ENCODE peak calls at places on chromosome 5, in ten cellular contexts. One of them, this sample, is unnamed.

GRCh38 chr5:24347206-24347605 is 297.6 kb downstream of the CDH10 start:
- DNase-seq in T-helper 1 cell: no peak
- DNase-seq in iPS DF 19.7: no peak
- DNase-seq in smooth muscle cell of the brain vasculature: no peak
- DNase-seq in T-helper 17 cell: no peak
- DNase-seq in NCI-H748 treated with DMSO at 0.1 percent for 48 hours: no peak
- DNase-seq in NB4: no peak
- DNase-seq in T-cell: no peak
- DNase-seq in stimulated activated CD4-positive, alpha-beta T cell treated with anti-CD3 and anti-CD28 coated beads, Interleukin-15, amount 100 ng/mL, for 24 hours: no peak
- DNase-seq in astrocyte of the spinal cord: no peak
- DNase-seq in this sample: no peak

GRCh38 chr5:169786219-169786618 is 149.1 kb downstream of the DOCK2 start:
- DNase-seq in T-helper 1 cell: no peak
- DNase-seq in iPS DF 19.7: no peak
- DNase-seq in smooth muscle cell of the brain vasculature: no peak
- DNase-seq in T-helper 17 cell: no peak
- DNase-seq in NCI-H748 treated with DMSO at 0.1 percent for 48 hours: no peak
- DNase-seq in NB4: no peak
- DNase-seq in T-cell: no peak
- DNase-seq in stimulated activated CD4-positive, alpha-beta T cell treated with anti-CD3 and anti-CD28 coated beads, Interleukin-15, amount 100 ng/mL, for 24 hours: no peak
- DNase-seq in astrocyte of the spinal cord: no peak
- DNase-seq in this sample: no peak

GRCh38 chr5:5494489-5495402 is 72.3 kb downstream of the ICE1 start:
- DNase-seq in T-helper 1 cell: peak; percentile 84
- DNase-seq in iPS DF 19.7: peak; percentile 52
- DNase-seq in smooth muscle cell of the brain vasculature: no peak
- DNase-seq in T-helper 17 cell: peak; percentile 85
- DNase-seq in NCI-H748 treated with DMSO at 0.1 percent for 48 hours: peak; percentile 31
- DNase-seq in NB4: peak; percentile 57
- DNase-seq in T-cell: peak; percentile 86
- DNase-seq in stimulated activated CD4-positive, alpha-beta T cell treated with anti-CD3 and anti-CD28 coated beads, Interleukin-15, amount 100 ng/mL, for 24 hours: peak; percentile 86
- DNase-seq in astrocyte of the spinal cord: peak; percentile 47
- DNase-seq in this sample: peak; percentile 88

GRCh38 chr5:73484511-73484910 is 13.7 kb upstream of the BTF3 start:
- DNase-seq in T-helper 1 cell: no peak
- DNase-seq in iPS DF 19.7: no peak
- DNase-seq in smooth muscle cell of the brain vasculature: no peak
- DNase-seq in T-helper 17 cell: no peak
- DNase-seq in NCI-H748 treated with DMSO at 0.1 percent for 48 hours: no peak
- DNase-seq in NB4: no peak
- DNase-seq in T-cell: no peak
- DNase-seq in stimulated activated CD4-positive, alpha-beta T cell treated with anti-CD3 and anti-CD28 coated beads, Interleukin-15, amount 100 ng/mL, for 24 hours: no peak
- DNase-seq in astrocyte of the spinal cord: no peak
- DNase-seq in this sample: no peak

GRCh38 chr5:73743161-73743560 is 117.2 kb downstream of the ARHGEF28 start:
- DNase-seq in T-helper 1 cell: no peak
- DNase-seq in iPS DF 19.7: no peak
- DNase-seq in smooth muscle cell of the brain vasculature: no peak
- DNase-seq in T-helper 17 cell: no peak
- DNase-seq in NCI-H748 treated with DMSO at 0.1 percent for 48 hours: no peak
- DNase-seq in NB4: no peak
- DNase-seq in T-cell: no peak
- DNase-seq in stimulated activated CD4-positive, alpha-beta T cell treated with anti-CD3 and anti-CD28 coated beads, Interleukin-15, amount 100 ng/mL, for 24 hours: no peak
- DNase-seq in astrocyte of the spinal cord: no peak
- DNase-seq in this sample: no peak

GRCh38 chr5:134138416-134139376 is 24.2 kb downstream of the TCF7 start:
- DNase-seq in T-helper 1 cell: no peak
- DNase-seq in iPS DF 19.7: no peak
- DNase-seq in smooth muscle cell of the brain vasculature: no peak
- DNase-seq in T-helper 17 cell: no peak
- DNase-seq in NCI-H748 treated with DMSO at 0.1 percent for 48 hours: no peak
- DNase-seq in NB4: no peak
- DNase-seq in T-cell: no peak
- DNase-seq in stimulated activated CD4-positive, alpha-beta T cell treated with anti-CD3 and anti-CD28 coated beads, Interleukin-15, amount 100 ng/mL, for 24 hours: peak; percentile 84
- DNase-seq in astrocyte of the spinal cord: peak; percentile 53
- DNase-seq in this sample: peak; percentile 60

GRCh38 chr5:151745071-151745705 is 13.2 kb downstream of the ATOX1 start:
- DNase-seq in T-helper 1 cell: no peak
- DNase-seq in iPS DF 19.7: no peak
- DNase-seq in smooth muscle cell of the brain vasculature: peak; percentile 56
- DNase-seq in T-helper 17 cell: no peak
- DNase-seq in NCI-H748 treated with DMSO at 0.1 percent for 48 hours: no peak
- DNase-seq in NB4: no peak
- DNase-seq in T-cell: no peak
- DNase-seq in stimulated activated CD4-positive, alpha-beta T cell treated with anti-CD3 and anti-CD28 coated beads, Interleukin-15, amount 100 ng/mL, for 24 hours: peak; percentile 38
- DNase-seq in astrocyte of the spinal cord: peak; percentile 90
- DNase-seq in this sample: peak; percentile 56

GRCh38 chr5:160359816-160360215 is 10.6 kb downstream of the C1QTNF2 start:
- DNase-seq in T-helper 1 cell: no peak
- DNase-seq in iPS DF 19.7: no peak
- DNase-seq in smooth muscle cell of the brain vasculature: no peak
- DNase-seq in T-helper 17 cell: no peak
- DNase-seq in NCI-H748 treated with DMSO at 0.1 percent for 48 hours: no peak
- DNase-seq in NB4: no peak
- DNase-seq in T-cell: no peak
- DNase-seq in stimulated activated CD4-positive, alpha-beta T cell treated with anti-CD3 and anti-CD28 coated beads, Interleukin-15, amount 100 ng/mL, for 24 hours: no peak
- DNase-seq in astrocyte of the spinal cord: no peak
- DNase-seq in this sample: no peak

GRCh38 chr5:95884511-95884910 is 62.0 kb upstream of the GLRX start:
- DNase-seq in T-helper 1 cell: no peak
- DNase-seq in iPS DF 19.7: no peak
- DNase-seq in smooth muscle cell of the brain vasculature: no peak
- DNase-seq in T-helper 17 cell: no peak
- DNase-seq in NCI-H748 treated with DMSO at 0.1 percent for 48 hours: no peak
- DNase-seq in NB4: peak; percentile 10
- DNase-seq in T-cell: no peak
- DNase-seq in stimulated activated CD4-positive, alpha-beta T cell treated with anti-CD3 and anti-CD28 coated beads, Interleukin-15, amount 100 ng/mL, for 24 hours: no peak
- DNase-seq in astrocyte of the spinal cord: no peak
- DNase-seq in this sample: no peak

GRCh38 chr5:129460951-129461815 is 1.1 kb downstream of the ADAMTS19 start:
- DNase-seq in T-helper 1 cell: no peak
- DNase-seq in iPS DF 19.7: no peak
- DNase-seq in smooth muscle cell of the brain vasculature: no peak
- DNase-seq in T-helper 17 cell: no peak
- DNase-seq in NCI-H748 treated with DMSO at 0.1 percent for 48 hours: no peak
- DNase-seq in NB4: no peak
- DNase-seq in T-cell: no peak
- DNase-seq in stimulated activated CD4-positive, alpha-beta T cell treated with anti-CD3 and anti-CD28 coated beads, Interleukin-15, amount 100 ng/mL, for 24 hours: peak; percentile 43
- DNase-seq in astrocyte of the spinal cord: peak; percentile 16
- DNase-seq in this sample: peak; percentile 26

GRCh38 chr5:141560725-141561483 is 57.9 kb downstream of the DIAPH1 start:
- DNase-seq in T-helper 1 cell: no peak
- DNase-seq in iPS DF 19.7: peak; percentile 97
- DNase-seq in smooth muscle cell of the brain vasculature: peak; percentile 94
- DNase-seq in T-helper 17 cell: no peak
- DNase-seq in NCI-H748 treated with DMSO at 0.1 percent for 48 hours: peak; percentile 98
- DNase-seq in NB4: no peak
- DNase-seq in T-cell: no peak
- DNase-seq in stimulated activated CD4-positive, alpha-beta T cell treated with anti-CD3 and anti-CD28 coated beads, Interleukin-15, amount 100 ng/mL, for 24 hours: no peak
- DNase-seq in astrocyte of the spinal cord: peak; percentile 99
- DNase-seq in this sample: no peak

GRCh38 chr5:38420691-38421395 is 135.6 kb downstream of the LIFR start:
- DNase-seq in T-helper 1 cell: no peak
- DNase-seq in iPS DF 19.7: no peak
- DNase-seq in smooth muscle cell of the brain vasculature: peak; percentile 52
- DNase-seq in T-helper 17 cell: no peak
- DNase-seq in NCI-H748 treated with DMSO at 0.1 percent for 48 hours: peak; percentile 74
- DNase-seq in NB4: peak; percentile 57
- DNase-seq in T-cell: peak; percentile 11
- DNase-seq in stimulated activated CD4-positive, alpha-beta T cell treated with anti-CD3 and anti-CD28 coated beads, Interleukin-15, amount 100 ng/mL, for 24 hours: peak; percentile 48
- DNase-seq in astrocyte of the spinal cord: peak; percentile 69
- DNase-seq in this sample: peak; percentile 47

GRCh38 chr5:166883016-166883415 is 1408.4 kb upstream of the WWC1 start:
- DNase-seq in T-helper 1 cell: no peak
- DNase-seq in iPS DF 19.7: peak; percentile 64
- DNase-seq in smooth muscle cell of the brain vasculature: no peak
- DNase-seq in T-helper 17 cell: no peak
- DNase-seq in NCI-H748 treated with DMSO at 0.1 percent for 48 hours: no peak
- DNase-seq in NB4: no peak
- DNase-seq in T-cell: no peak
- DNase-seq in stimulated activated CD4-positive, alpha-beta T cell treated with anti-CD3 and anti-CD28 coated beads, Interleukin-15, amount 100 ng/mL, for 24 hours: no peak
- DNase-seq in astrocyte of the spinal cord: peak; percentile 12
- DNase-seq in this sample: no peak

GRCh38 chr5:144142030-144142825 is 28.2 kb downstream of the YIPF5 start:
- DNase-seq in T-helper 1 cell: no peak
- DNase-seq in iPS DF 19.7: no peak
- DNase-seq in smooth muscle cell of the brain vasculature: peak; percentile 10
- DNase-seq in T-helper 17 cell: no peak
- DNase-seq in NCI-H748 treated with DMSO at 0.1 percent for 48 hours: peak; percentile 21
- DNase-seq in NB4: peak; percentile 59
- DNase-seq in T-cell: no peak
- DNase-seq in stimulated activated CD4-positive, alpha-beta T cell treated with anti-CD3 and anti-CD28 coated beads, Interleukin-15, amount 100 ng/mL, for 24 hours: no peak
- DNase-seq in astrocyte of the spinal cord: peak; percentile 60
- DNase-seq in this sample: no peak

GRCh38 chr5:86596476-86596875 is 21.3 kb upstream of the COX7C start:
- DNase-seq in T-helper 1 cell: no peak
- DNase-seq in iPS DF 19.7: no peak
- DNase-seq in smooth muscle cell of the brain vasculature: no peak
- DNase-seq in T-helper 17 cell: no peak
- DNase-seq in NCI-H748 treated with DMSO at 0.1 percent for 48 hours: no peak
- DNase-seq in NB4: no peak
- DNase-seq in T-cell: no peak
- DNase-seq in stimulated activated CD4-positive, alpha-beta T cell treated with anti-CD3 and anti-CD28 coated beads, Interleukin-15, amount 100 ng/mL, for 24 hours: no peak
- DNase-seq in astrocyte of the spinal cord: no peak
- DNase-seq in this sample: no peak

GRCh38 chr5:65482727-65483473 is 1.2 kb upstream of the ADAMTS6 start:
- DNase-seq in T-helper 1 cell: no peak
- DNase-seq in iPS DF 19.7: peak; percentile 25
- DNase-seq in smooth muscle cell of the brain vasculature: peak; percentile 64
- DNase-seq in T-helper 17 cell: no peak
- DNase-seq in NCI-H748 treated with DMSO at 0.1 percent for 48 hours: peak; percentile 44
- DNase-seq in NB4: peak; percentile 38
- DNase-seq in T-cell: no peak
- DNase-seq in stimulated activated CD4-positive, alpha-beta T cell treated with anti-CD3 and anti-CD28 coated beads, Interleukin-15, amount 100 ng/mL, for 24 hours: peak; percentile 8
- DNase-seq in astrocyte of the spinal cord: peak; percentile 86
- DNase-seq in this sample: peak; percentile 42

GRCh38 chr5:158390556-158390955 is 531.6 kb upstream of the CLINT1 start:
- DNase-seq in T-helper 1 cell: no peak
- DNase-seq in iPS DF 19.7: no peak
- DNase-seq in smooth muscle cell of the brain vasculature: no peak
- DNase-seq in T-helper 17 cell: no peak
- DNase-seq in NCI-H748 treated with DMSO at 0.1 percent for 48 hours: no peak
- DNase-seq in NB4: peak; percentile 87
- DNase-seq in T-cell: no peak
- DNase-seq in stimulated activated CD4-positive, alpha-beta T cell treated with anti-CD3 and anti-CD28 coated beads, Interleukin-15, amount 100 ng/mL, for 24 hours: no peak
- DNase-seq in astrocyte of the spinal cord: peak; percentile 61
- DNase-seq in this sample: no peak

GRCh38 chr5:11050596-11051304 is 289.7 kb upstream of the DAP start:
- DNase-seq in T-helper 1 cell: no peak
- DNase-seq in iPS DF 19.7: no peak
- DNase-seq in smooth muscle cell of the brain vasculature: no peak
- DNase-seq in T-helper 17 cell: no peak
- DNase-seq in NCI-H748 treated with DMSO at 0.1 percent for 48 hours: no peak
- DNase-seq in NB4: peak; percentile 49
- DNase-seq in T-cell: no peak
- DNase-seq in stimulated activated CD4-positive, alpha-beta T cell treated with anti-CD3 and anti-CD28 coated beads, Interleukin-15, amount 100 ng/mL, for 24 hours: no peak
- DNase-seq in astrocyte of the spinal cord: no peak
- DNase-seq in this sample: no peak

GRCh38 chr5:88117546-88117945 is 151.1 kb downstream of the TMEM161B start:
- DNase-seq in T-helper 1 cell: no peak
- DNase-seq in iPS DF 19.7: no peak
- DNase-seq in smooth muscle cell of the brain vasculature: no peak
- DNase-seq in T-helper 17 cell: no peak
- DNase-seq in NCI-H748 treated with DMSO at 0.1 percent for 48 hours: no peak
- DNase-seq in NB4: no peak
- DNase-seq in T-cell: no peak
- DNase-seq in stimulated activated CD4-positive, alpha-beta T cell treated with anti-CD3 and anti-CD28 coated beads, Interleukin-15, amount 100 ng/mL, for 24 hours: no peak
- DNase-seq in astrocyte of the spinal cord: no peak
- DNase-seq in this sample: no peak

GRCh38 chr5:14246350-14247053 is 103.4 kb downstream of the TRIO start:
- DNase-seq in T-helper 1 cell: no peak
- DNase-seq in iPS DF 19.7: no peak
- DNase-seq in smooth muscle cell of the brain vasculature: no peak
- DNase-seq in T-helper 17 cell: no peak
- DNase-seq in NCI-H748 treated with DMSO at 0.1 percent for 48 hours: no peak
- DNase-seq in NB4: no peak
- DNase-seq in T-cell: no peak
- DNase-seq in stimulated activated CD4-positive, alpha-beta T cell treated with anti-CD3 and anti-CD28 coated beads, Interleukin-15, amount 100 ng/mL, for 24 hours: no peak
- DNase-seq in astrocyte of the spinal cord: no peak
- DNase-seq in this sample: no peak

GRCh38 chr5:180563994-180564393 is 27.3 kb downstream of the SCGB3A1 start:
- DNase-seq in T-helper 1 cell: no peak
- DNase-seq in iPS DF 19.7: no peak
- DNase-seq in smooth muscle cell of the brain vasculature: no peak
- DNase-seq in T-helper 17 cell: no peak
- DNase-seq in NCI-H748 treated with DMSO at 0.1 percent for 48 hours: no peak
- DNase-seq in NB4: no peak
- DNase-seq in T-cell: no peak
- DNase-seq in stimulated activated CD4-positive, alpha-beta T cell treated with anti-CD3 and anti-CD28 coated beads, Interleukin-15, amount 100 ng/mL, for 24 hours: peak; percentile 30
- DNase-seq in astrocyte of the spinal cord: no peak
- DNase-seq in this sample: no peak

GRCh38 chr5:61467766-61468482 is 135.9 kb downstream of the ZSWIM6 start:
- DNase-seq in T-helper 1 cell: no peak
- DNase-seq in iPS DF 19.7: no peak
- DNase-seq in smooth muscle cell of the brain vasculature: no peak
- DNase-seq in T-helper 17 cell: no peak
- DNase-seq in NCI-H748 treated with DMSO at 0.1 percent for 48 hours: no peak
- DNase-seq in NB4: no peak
- DNase-seq in T-cell: no peak
- DNase-seq in stimulated activated CD4-positive, alpha-beta T cell treated with anti-CD3 and anti-CD28 coated beads, Interleukin-15, amount 100 ng/mL, for 24 hours: no peak
- DNase-seq in astrocyte of the spinal cord: peak; percentile 78
- DNase-seq in this sample: no peak

GRCh38 chr5:150121448-150122157 is 34.0 kb downstream of the PDGFRB start:
- DNase-seq in T-helper 1 cell: no peak
- DNase-seq in iPS DF 19.7: no peak
- DNase-seq in smooth muscle cell of the brain vasculature: no peak
- DNase-seq in T-helper 17 cell: no peak
- DNase-seq in NCI-H748 treated with DMSO at 0.1 percent for 48 hours: no peak
- DNase-seq in NB4: no peak
- DNase-seq in T-cell: no peak
- DNase-seq in stimulated activated CD4-positive, alpha-beta T cell treated with anti-CD3 and anti-CD28 coated beads, Interleukin-15, amount 100 ng/mL, for 24 hours: no peak
- DNase-seq in astrocyte of the spinal cord: no peak
- DNase-seq in this sample: no peak

GRCh38 chr5:59648038-59648831 is 245.3 kb downstream of the PDE4D start:
- DNase-seq in T-helper 1 cell: no peak
- DNase-seq in iPS DF 19.7: no peak
- DNase-seq in smooth muscle cell of the brain vasculature: no peak
- DNase-seq in T-helper 17 cell: no peak
- DNase-seq in NCI-H748 treated with DMSO at 0.1 percent for 48 hours: no peak
- DNase-seq in NB4: no peak
- DNase-seq in T-cell: no peak
- DNase-seq in stimulated activated CD4-positive, alpha-beta T cell treated with anti-CD3 and anti-CD28 coated beads, Interleukin-15, amount 100 ng/mL, for 24 hours: no peak
- DNase-seq in astrocyte of the spinal cord: no peak
- DNase-seq in this sample: no peak

GRCh38 chr5:35856186-35857003 is at the start of gene IL7R:
- DNase-seq in T-helper 1 cell: no peak
- DNase-seq in iPS DF 19.7: no peak
- DNase-seq in smooth muscle cell of the brain vasculature: no peak
- DNase-seq in T-helper 17 cell: no peak
- DNase-seq in NCI-H748 treated with DMSO at 0.1 percent for 48 hours: no peak
- DNase-seq in NB4: peak; percentile 18
- DNase-seq in T-cell: no peak
- DNase-seq in stimulated activated CD4-positive, alpha-beta T cell treated with anti-CD3 and anti-CD28 coated beads, Interleukin-15, amount 100 ng/mL, for 24 hours: no peak
- DNase-seq in astrocyte of the spinal cord: no peak
- DNase-seq in this sample: no peak

GRCh38 chr5:53422539-53422938 is 57.9 kb upstream of the FST start:
- DNase-seq in T-helper 1 cell: no peak
- DNase-seq in iPS DF 19.7: no peak
- DNase-seq in smooth muscle cell of the brain vasculature: no peak
- DNase-seq in T-helper 17 cell: no peak
- DNase-seq in NCI-H748 treated with DMSO at 0.1 percent for 48 hours: no peak
- DNase-seq in NB4: no peak
- DNase-seq in T-cell: no peak
- DNase-seq in stimulated activated CD4-positive, alpha-beta T cell treated with anti-CD3 and anti-CD28 coated beads, Interleukin-15, amount 100 ng/mL, for 24 hours: no peak
- DNase-seq in astrocyte of the spinal cord: peak; percentile 87
- DNase-seq in this sample: no peak

GRCh38 chr5:150613991-150614650 is 26.3 kb upstream of the SYNPO start:
- DNase-seq in T-helper 1 cell: no peak
- DNase-seq in iPS DF 19.7: no peak
- DNase-seq in smooth muscle cell of the brain vasculature: no peak
- DNase-seq in T-helper 17 cell: no peak
- DNase-seq in NCI-H748 treated with DMSO at 0.1 percent for 48 hours: no peak
- DNase-seq in NB4: no peak
- DNase-seq in T-cell: no peak
- DNase-seq in stimulated activated CD4-positive, alpha-beta T cell treated with anti-CD3 and anti-CD28 coated beads, Interleukin-15, amount 100 ng/mL, for 24 hours: no peak
- DNase-seq in astrocyte of the spinal cord: no peak
- DNase-seq in this sample: no peak

GRCh38 chr5:158570502-158570901 is 529.2 kb downstream of the EBF1 start:
- DNase-seq in T-helper 1 cell: no peak
- DNase-seq in iPS DF 19.7: no peak
- DNase-seq in smooth muscle cell of the brain vasculature: no peak
- DNase-seq in T-helper 17 cell: no peak
- DNase-seq in NCI-H748 treated with DMSO at 0.1 percent for 48 hours: no peak
- DNase-seq in NB4: no peak
- DNase-seq in T-cell: no peak
- DNase-seq in stimulated activated CD4-positive, alpha-beta T cell treated with anti-CD3 and anti-CD28 coated beads, Interleukin-15, amount 100 ng/mL, for 24 hours: no peak
- DNase-seq in astrocyte of the spinal cord: no peak
- DNase-seq in this sample: no peak